ENCODE peak calls at places on chromosome 16, in seven cellular contexts. S is HCEC 1CT; U is H54; Z is left lobe of liver; X is astrocyte of the cerebellum; B is stimulated activated CD4-positive, alpha-beta T cell treated with anti-CD3 and anti-CD28 coated beads, Interleukin-1b, Interleukin-23, amount 100 ng/mL, for 24 hours; K is activated effector memory CD4-positive, alpha-beta T cell treated with anti-CD3 and anti-CD28 coated beads, Interleukin-2, amount 50 U/mL, for 16 hours. N is an unnamed sample.

GRCh38 chr16:825298-826061 is 24.9 kb upstream of the GNG13 start:
- DNase-seq in Z (no peak), B (no peak), U (no peak), K (no peak), X (no peak), S (no peak), N (no peak)

GRCh38 chr16:67284699-67285646 is 5.6 kb downstream of the PLEKHG4 start:
- DNase-seq in U (peak; percentile 66), S (peak; percentile 39), K (no peak), X (no peak), Z (peak; percentile 65), B (no peak), N (peak; percentile 84)

GRCh38 chr16:21159281-21159951 is 942 bp downstream of the LDAF1 start:
- DNase-seq in S (no peak), B (no peak), Z (no peak), U (no peak), X (no peak), K (peak; percentile 66), N (no peak)

GRCh38 chr16:48126801-48127644 is 28.8 kb downstream of the ABCC12 start:
- DNase-seq in S (peak; percentile 99), K (no peak), Z (no peak), B (no peak), U (peak; percentile 75), X (peak; percentile 93), N (no peak)

GRCh38 chr16:71626018-71626857 is at the start of gene MARVELD3:
- DNase-seq in Z (peak; percentile 89), S (no peak), K (peak; percentile 71), X (no peak), U (no peak), B (no peak), N (peak; percentile 69)

GRCh38 chr16:2707368-2708289 is 12.4 kb downstream of the PRSS27 start:
- DNase-seq in X (no peak), Z (no peak), B (no peak), U (no peak), S (no peak), K (no peak), N (no peak)

GRCh38 chr16:2964416-2965223 is 545 bp downstream of the KREMEN2 start:
- DNase-seq in U (peak; percentile 97), S (no peak), Z (peak; percentile 45), B (peak; percentile 59), K (peak; percentile 86), X (no peak), N (peak; percentile 94)

GRCh38 chr16:1612320-1613111 is at the start of gene CRAMP1:
- DNase-seq in Z (no peak), K (peak; percentile 68), B (no peak), X (no peak), S (peak; percentile 2), U (peak; percentile 47), N (peak; percentile 17)

GRCh38 chr16:55116165-55116894 is 185.7 kb downstream of the IRX5 start:
- DNase-seq in B (no peak), U (no peak), K (no peak), S (no peak), Z (no peak), X (peak; percentile 16), N (no peak)

GRCh38 chr16:25063865-25064264 is 47.7 kb upstream of the LCMT1 start:
- DNase-seq in B (no peak), K (no peak), X (no peak), Z (no peak), S (no peak), U (no peak), N (no peak)

GRCh38 chr16:48481772-48482171 is 96.6 kb upstream of the SIAH1 start:
- DNase-seq in U (no peak), Z (no peak), K (no peak), S (no peak), B (no peak), X (no peak), N (no peak)

GRCh38 chr16:48676836-48677235 is 66.9 kb upstream of the N4BP1 start:
- DNase-seq in U (no peak), K (no peak), Z (no peak), X (peak; percentile 6), B (no peak), S (peak; percentile 42), N (no peak)

GRCh38 chr16:83574388-83574787 is 233.4 kb upstream of the HSBP1 start:
- DNase-seq in K (no peak), B (no peak), X (peak; percentile 34), U (peak; percentile 55), S (peak; percentile 82), Z (no peak), N (no peak)

GRCh38 chr16:47638175-47638574 is 177.0 kb downstream of the PHKB start:
- DNase-seq in K (no peak), Z (no peak), S (no peak), B (no peak), U (no peak), X (no peak), N (no peak)

GRCh38 chr16:31128711-31129567 is 6.6 kb downstream of the PRSS8 start:
- DNase-seq in Z (no peak), X (no peak), S (no peak), B (no peak), U (no peak), K (no peak), N (no peak)

GRCh38 chr16:55495616-55496289 is 13.1 kb upstream of the LPCAT2 start:
- DNase-seq in Z (no peak), X (peak; percentile 89), K (no peak), B (no peak), U (no peak), S (no peak), N (no peak)

GRCh38 chr16:29987371-29988085 is 7.9 kb downstream of the HIRIP3 start:
- DNase-seq in S (no peak), B (no peak), U (no peak), X (no peak), Z (no peak), K (no peak), N (no peak)

GRCh38 chr16:49987381-49987780 is 37.6 kb upstream of the CNEP1R1 start:
- DNase-seq in B (no peak), K (no peak), X (no peak), Z (no peak), U (no peak), S (no peak), N (no peak)

GRCh38 chr16:129075-129474 is 9.4 kb downstream of the NPRL3 start:
- DNase-seq in B (no peak), K (no peak), X (no peak), U (no peak), Z (no peak), S (no peak), N (no peak)

GRCh38 chr16:71351558-71351901 is 7.0 kb upstream of the CALB2 start:
- DNase-seq in S (no peak), K (no peak), X (no peak), U (no peak), B (no peak), Z (peak; percentile 71), N (no peak)

GRCh38 chr16:79051313-79051712 is 549.2 kb downstream of the MAF start:
- DNase-seq in X (no peak), B (no peak), S (no peak), K (no peak), U (no peak), Z (no peak), N (no peak)

GRCh38 chr16:88857728-88858339 is 907 bp downstream of the TRAPPC2L start:
- DNase-seq in Z (peak; percentile 74), U (peak; percentile 86), K (peak; percentile 91), X (peak; percentile 51), B (peak; percentile 77), S (peak; percentile 70), N (peak; percentile 99)

GRCh38 chr16:57986196-57986595 is 14.3 kb downstream of the ZNF319 start:
- DNase-seq in K (no peak), X (no peak), U (no peak), S (no peak), Z (no peak), B (no peak), N (no peak)

GRCh38 chr16:57299009-57299718 is 14.7 kb upstream of the PLLP start:
- DNase-seq in X (no peak), K (peak; percentile 81), B (no peak), S (peak; percentile 80), U (peak; percentile 40), Z (no peak), N (no peak)

GRCh38 chr16:16108759-16109158 is 114.5 kb downstream of the ABCC6 start:
- DNase-seq in B (no peak), X (no peak), K (no peak), S (no peak), Z (no peak), U (no peak), N (no peak)

GRCh38 chr16:30888856-30889499 is 4.9 kb downstream of the BCL7C start:
- DNase-seq in S (no peak), B (no peak), K (no peak), Z (no peak), X (no peak), U (no peak), N (no peak)

GRCh38 chr16:48350716-48351115 is 34.5 kb downstream of the SIAH1 start:
- DNase-seq in K (no peak), B (no peak), Z (no peak), X (no peak), U (no peak), S (no peak), N (no peak)

GRCh38 chr16:1793578-1794220 is at the start of gene IGFALS:
- DNase-seq in S (no peak), U (no peak), K (no peak), Z (peak; percentile 87), B (no peak), X (no peak), N (no peak)

GRCh38 chr16:20735504-20735903 is 6.1 kb downstream of the THUMPD1 start:
- DNase-seq in B (no peak), Z (no peak), U (no peak), X (no peak), S (peak; percentile 3), K (no peak), N (no peak)

N was measured in HuH-7.